ENCODE peak calls at places on chromosomes 3 and 15, in six cellular contexts. One of them, this sample, is unnamed.

GRCh38 chr15:83709246-83709645 is 55.3 kb downstream of the ADAMTSL3 start:
- DNase-seq in left ventricle myocardium inferior: no peak
- DNase-seq in stimulated activated CD4-positive, alpha-beta T cell treated with anti-CD3 and anti-CD28 coated beads, Interleukin-12 subunit alpha, Interleukin-12 subunit beta, amount 100 ng/mL, for 24 hours: no peak
- DNase-seq in RPMI7951: no peak
- DNase-seq in omental fat pad: no peak
- DNase-seq in fibroblast of lung: peak; percentile 27
- DNase-seq in this sample: no peak

GRCh38 chr3:161559177-161559998 is 62.8 kb downstream of the OTOL1 start:
- DNase-seq in left ventricle myocardium inferior: no peak
- DNase-seq in stimulated activated CD4-positive, alpha-beta T cell treated with anti-CD3 and anti-CD28 coated beads, Interleukin-12 subunit alpha, Interleukin-12 subunit beta, amount 100 ng/mL, for 24 hours: no peak
- DNase-seq in RPMI7951: peak; percentile 9
- DNase-seq in omental fat pad: no peak
- DNase-seq in fibroblast of lung: peak; percentile 63
- DNase-seq in this sample: peak; percentile 54

GRCh38 chr3:154522031-154522430 is 92.0 kb upstream of the GPR149 start:
- DNase-seq in left ventricle myocardium inferior: no peak
- DNase-seq in stimulated activated CD4-positive, alpha-beta T cell treated with anti-CD3 and anti-CD28 coated beads, Interleukin-12 subunit alpha, Interleukin-12 subunit beta, amount 100 ng/mL, for 24 hours: no peak
- DNase-seq in RPMI7951: no peak
- DNase-seq in omental fat pad: no peak
- DNase-seq in fibroblast of lung: no peak
- DNase-seq in this sample: no peak

GRCh38 chr15:73851679-73852078 is 21.7 kb upstream of the TBC1D21 start:
- DNase-seq in left ventricle myocardium inferior: no peak
- DNase-seq in stimulated activated CD4-positive, alpha-beta T cell treated with anti-CD3 and anti-CD28 coated beads, Interleukin-12 subunit alpha, Interleukin-12 subunit beta, amount 100 ng/mL, for 24 hours: no peak
- DNase-seq in RPMI7951: peak; percentile 66
- DNase-seq in omental fat pad: no peak
- DNase-seq in fibroblast of lung: peak; percentile 69
- DNase-seq in this sample: peak; percentile 42

GRCh38 chr3:124846189-124846588 is 41.0 kb downstream of the ITGB5 start:
- DNase-seq in left ventricle myocardium inferior: no peak
- DNase-seq in stimulated activated CD4-positive, alpha-beta T cell treated with anti-CD3 and anti-CD28 coated beads, Interleukin-12 subunit alpha, Interleukin-12 subunit beta, amount 100 ng/mL, for 24 hours: no peak
- DNase-seq in RPMI7951: peak; percentile 69
- DNase-seq in omental fat pad: no peak
- DNase-seq in fibroblast of lung: peak; percentile 87
- DNase-seq in this sample: peak; percentile 70

GRCh38 chr3:136952292-136952691 is 5.5 kb upstream of the IL20RB start:
- DNase-seq in left ventricle myocardium inferior: no peak
- DNase-seq in stimulated activated CD4-positive, alpha-beta T cell treated with anti-CD3 and anti-CD28 coated beads, Interleukin-12 subunit alpha, Interleukin-12 subunit beta, amount 100 ng/mL, for 24 hours: no peak
- DNase-seq in RPMI7951: no peak
- DNase-seq in omental fat pad: no peak
- DNase-seq in fibroblast of lung: peak; percentile 49
- DNase-seq in this sample: no peak

GRCh38 chr15:45091581-45091980 is 22.4 kb downstream of the DUOX2 start:
- DNase-seq in left ventricle myocardium inferior: peak; percentile 43
- DNase-seq in stimulated activated CD4-positive, alpha-beta T cell treated with anti-CD3 and anti-CD28 coated beads, Interleukin-12 subunit alpha, Interleukin-12 subunit beta, amount 100 ng/mL, for 24 hours: no peak
- DNase-seq in RPMI7951: no peak
- DNase-seq in omental fat pad: no peak
- DNase-seq in fibroblast of lung: no peak
- DNase-seq in this sample: no peak

GRCh38 chr3:51375571-51375970 is 9.5 kb upstream of the MANF start:
- DNase-seq in left ventricle myocardium inferior: no peak
- DNase-seq in stimulated activated CD4-positive, alpha-beta T cell treated with anti-CD3 and anti-CD28 coated beads, Interleukin-12 subunit alpha, Interleukin-12 subunit beta, amount 100 ng/mL, for 24 hours: no peak
- DNase-seq in RPMI7951: no peak
- DNase-seq in omental fat pad: no peak
- DNase-seq in fibroblast of lung: no peak
- DNase-seq in this sample: no peak

GRCh38 chr3:9777695-9778023 is 7.9 kb upstream of the CAMK1 start:
- DNase-seq in left ventricle myocardium inferior: no peak
- DNase-seq in stimulated activated CD4-positive, alpha-beta T cell treated with anti-CD3 and anti-CD28 coated beads, Interleukin-12 subunit alpha, Interleukin-12 subunit beta, amount 100 ng/mL, for 24 hours: no peak
- DNase-seq in RPMI7951: no peak
- DNase-seq in omental fat pad: no peak
- DNase-seq in fibroblast of lung: no peak
- DNase-seq in this sample: no peak

GRCh38 chr3:160753953-160754352 is 2.1 kb upstream of the PPM1L start:
- DNase-seq in left ventricle myocardium inferior: no peak
- DNase-seq in stimulated activated CD4-positive, alpha-beta T cell treated with anti-CD3 and anti-CD28 coated beads, Interleukin-12 subunit alpha, Interleukin-12 subunit beta, amount 100 ng/mL, for 24 hours: no peak
- DNase-seq in RPMI7951: no peak
- DNase-seq in omental fat pad: no peak
- DNase-seq in fibroblast of lung: no peak
- DNase-seq in this sample: no peak

GRCh38 chr3:76107935-76108570 is 322.7 kb upstream of the ZNF717 start:
- DNase-seq in left ventricle myocardium inferior: no peak
- DNase-seq in stimulated activated CD4-positive, alpha-beta T cell treated with anti-CD3 and anti-CD28 coated beads, Interleukin-12 subunit alpha, Interleukin-12 subunit beta, amount 100 ng/mL, for 24 hours: no peak
- DNase-seq in RPMI7951: peak; percentile 18
- DNase-seq in omental fat pad: no peak
- DNase-seq in fibroblast of lung: peak; percentile 78
- DNase-seq in this sample: peak; percentile 27

GRCh38 chr15:29196306-29196705 is 73.3 kb downstream of the NSMCE3 start:
- DNase-seq in left ventricle myocardium inferior: no peak
- DNase-seq in stimulated activated CD4-positive, alpha-beta T cell treated with anti-CD3 and anti-CD28 coated beads, Interleukin-12 subunit alpha, Interleukin-12 subunit beta, amount 100 ng/mL, for 24 hours: no peak
- DNase-seq in RPMI7951: no peak
- DNase-seq in omental fat pad: no peak
- DNase-seq in fibroblast of lung: no peak
- DNase-seq in this sample: no peak

GRCh38 chr15:44727462-44728231 is 8.7 kb upstream of the TRIM69 start:
- DNase-seq in left ventricle myocardium inferior: no peak
- DNase-seq in stimulated activated CD4-positive, alpha-beta T cell treated with anti-CD3 and anti-CD28 coated beads, Interleukin-12 subunit alpha, Interleukin-12 subunit beta, amount 100 ng/mL, for 24 hours: no peak
- DNase-seq in RPMI7951: no peak
- DNase-seq in omental fat pad: no peak
- DNase-seq in fibroblast of lung: no peak
- DNase-seq in this sample: no peak

GRCh38 chr3:185207931-185208746 is 45.7 kb downstream of the EHHADH start:
- DNase-seq in left ventricle myocardium inferior: no peak
- DNase-seq in stimulated activated CD4-positive, alpha-beta T cell treated with anti-CD3 and anti-CD28 coated beads, Interleukin-12 subunit alpha, Interleukin-12 subunit beta, amount 100 ng/mL, for 24 hours: no peak
- DNase-seq in RPMI7951: peak; percentile 81
- DNase-seq in omental fat pad: no peak
- DNase-seq in fibroblast of lung: peak; percentile 59
- DNase-seq in this sample: no peak

GRCh38 chr15:48966595-48967301 is 3.0 kb upstream of the SHC4 start:
- DNase-seq in left ventricle myocardium inferior: no peak
- DNase-seq in stimulated activated CD4-positive, alpha-beta T cell treated with anti-CD3 and anti-CD28 coated beads, Interleukin-12 subunit alpha, Interleukin-12 subunit beta, amount 100 ng/mL, for 24 hours: no peak
- DNase-seq in RPMI7951: peak; percentile 83
- DNase-seq in omental fat pad: no peak
- DNase-seq in fibroblast of lung: peak; percentile 64
- DNase-seq in this sample: peak; percentile 61

GRCh38 chr3:46449755-46450552 is 14.8 kb downstream of the LTF start:
- DNase-seq in left ventricle myocardium inferior: no peak
- DNase-seq in stimulated activated CD4-positive, alpha-beta T cell treated with anti-CD3 and anti-CD28 coated beads, Interleukin-12 subunit alpha, Interleukin-12 subunit beta, amount 100 ng/mL, for 24 hours: no peak
- DNase-seq in RPMI7951: no peak
- DNase-seq in omental fat pad: no peak
- DNase-seq in fibroblast of lung: peak; percentile 12
- DNase-seq in this sample: no peak

GRCh38 chr15:63726491-63726890 is 107.3 kb downstream of the HERC1 start:
- DNase-seq in left ventricle myocardium inferior: no peak
- DNase-seq in stimulated activated CD4-positive, alpha-beta T cell treated with anti-CD3 and anti-CD28 coated beads, Interleukin-12 subunit alpha, Interleukin-12 subunit beta, amount 100 ng/mL, for 24 hours: no peak
- DNase-seq in RPMI7951: no peak
- DNase-seq in omental fat pad: no peak
- DNase-seq in fibroblast of lung: no peak
- DNase-seq in this sample: no peak

GRCh38 chr3:195892355-195893120 is 15.8 kb downstream of the TNK2 start:
- DNase-seq in left ventricle myocardium inferior: peak; percentile 58
- DNase-seq in stimulated activated CD4-positive, alpha-beta T cell treated with anti-CD3 and anti-CD28 coated beads, Interleukin-12 subunit alpha, Interleukin-12 subunit beta, amount 100 ng/mL, for 24 hours: no peak
- DNase-seq in RPMI7951: no peak
- DNase-seq in omental fat pad: no peak
- DNase-seq in fibroblast of lung: peak; percentile 81
- DNase-seq in this sample: no peak

GRCh38 chr3:155356594-155357370 is 63.3 kb upstream of the STRIT1 start:
- DNase-seq in left ventricle myocardium inferior: no peak
- DNase-seq in stimulated activated CD4-positive, alpha-beta T cell treated with anti-CD3 and anti-CD28 coated beads, Interleukin-12 subunit alpha, Interleukin-12 subunit beta, amount 100 ng/mL, for 24 hours: no peak
- DNase-seq in RPMI7951: peak; percentile 22
- DNase-seq in omental fat pad: no peak
- DNase-seq in fibroblast of lung: no peak
- DNase-seq in this sample: peak; percentile 19

GRCh38 chr3:133575121-133575520 is 1.6 kb downstream of the CDV3 start:
- DNase-seq in left ventricle myocardium inferior: no peak
- DNase-seq in stimulated activated CD4-positive, alpha-beta T cell treated with anti-CD3 and anti-CD28 coated beads, Interleukin-12 subunit alpha, Interleukin-12 subunit beta, amount 100 ng/mL, for 24 hours: no peak
- DNase-seq in RPMI7951: no peak
- DNase-seq in omental fat pad: no peak
- DNase-seq in fibroblast of lung: no peak
- DNase-seq in this sample: no peak